ENCODE peak calls at places on chromosomes 11 and 22, in ten cellular contexts. R is tibial nerve, G is cardiac muscle cell, T is uterus, X is MM.1S, O is stomach, H is ovary, L is right cardiac atrium, Z is A549, A is right atrium auricular region. M is an unnamed sample.
A peak's percentile ranks its signal among the peaks of the same experiment; 100 is the strongest.

GRCh38 chr11:26958650-26959049 is 35.3 kb upstream of the FIBIN start:
- DNase-seq in R (no peak), G (no peak), T (no peak), X (peak; percentile 77), O (no peak), H (no peak), L (no peak), Z (no peak), A (no peak), M (no peak)

GRCh38 chr11:129639300-129639699 is 176.3 kb upstream of the TMEM45B start:
- DNase-seq in R (no peak), G (no peak), T (no peak), X (no peak), O (no peak), H (no peak), L (no peak), Z (peak; percentile 72), A (no peak), M (no peak)

GRCh38 chr11:33772300-33772699 is 2.0 kb downstream of the FBXO3 start:
- DNase-seq in R (no peak), G (no peak), T (no peak), X (no peak), O (no peak), H (no peak), L (no peak), Z (peak; percentile 25), A (no peak), M (no peak)

GRCh38 chr11:121711900-121712424 is 259.2 kb upstream of the SORL1-AS1 start:
- DNase-seq in R (no peak), G (no peak), T (peak; percentile 25), X (no peak), O (no peak), H (no peak), L (no peak), Z (no peak), A (no peak), M (no peak)

GRCh38 chr11:102345923-102346322 is 1.1 kb upstream of the BIRC2 start:
- DNase-seq in R (no peak), G (no peak), T (no peak), X (no peak), O (no peak), H (no peak), L (no peak), Z (peak; percentile 37), A (no peak), M (no peak)

GRCh38 chr22:48900626-48901025 is 927.0 kb downstream of the BRD1 start:
- DNase-seq in R (no peak), G (no peak), T (no peak), X (no peak), O (no peak), H (no peak), L (no peak), Z (no peak), A (no peak), M (no peak)

GRCh38 chr22:41681616-41682015 is 7.1 kb downstream of the SNU13 start:
- DNase-seq in R (no peak), G (no peak), T (no peak), X (no peak), O (no peak), H (no peak), L (no peak), Z (no peak), A (no peak), M (no peak)

GRCh38 chr11:81569999-81570398 is 1163.7 kb downstream of the FAM181B start:
- DNase-seq in R (no peak), G (no peak), T (no peak), X (no peak), O (no peak), H (no peak), L (no peak), Z (no peak), A (no peak), M (no peak)

GRCh38 chr11:72584293-72584921 is 89.8 kb downstream of the PDE2A start:
- DNase-seq in R (peak; percentile 27), G (peak; percentile 9), T (no peak), X (no peak), O (peak; percentile 48), H (no peak), L (peak; percentile 87), Z (no peak), A (peak; percentile 80), M (peak; percentile 66)

GRCh38 chr11:70078796-70079616 is 889 bp downstream of the ANO1 start:
- DNase-seq in R (no peak), G (no peak), T (no peak), X (no peak), O (no peak), H (no peak), L (no peak), Z (no peak), A (no peak), M (no peak)

GRCh38 chr22:50469377-50470305 is 5.2 kb downstream of the SBF1 start:
- DNase-seq in R (no peak), G (no peak), T (no peak), X (peak; percentile 93), O (peak; percentile 83), H (no peak), L (peak; percentile 85), Z (no peak), A (no peak), M (peak; percentile 99)
- H3K4me1 ChIP-seq in R (peaks cover 5% of the 10 kb centered on the region), G (no peaks in the 10 kb centered on the region), T (peaks cover 22% of the 10 kb centered on the region), X (peaks cover 48% of the 10 kb centered on the region), O (peaks cover 52% of the 10 kb centered on the region), H (peaks cover 27% of the 10 kb centered on the region), L (peaks cover 13% of the 10 kb centered on the region), Z (peaks cover 13% of the 10 kb centered on the region), A (peaks cover 61% of the 10 kb centered on the region), M (peaks cover 58% of the 10 kb centered on the region)

GRCh38 chr11:61127991-61128390 is 25.7 kb downstream of the CD5 start:
- DNase-seq in R (no peak), G (no peak), T (no peak), X (no peak), O (no peak), H (no peak), L (peak; percentile 10), Z (no peak), A (no peak), M (peak; percentile 13)

GRCh38 chr11:61131586-61131985 is 29.3 kb downstream of the CD5 start:
- DNase-seq in R (no peak), G (no peak), T (no peak), X (no peak), O (no peak), H (peak; percentile 17), L (peak; percentile 45), Z (no peak), A (no peak), M (no peak)

GRCh38 chr11:61131186-61131585 is 28.9 kb downstream of the CD5 start:
- DNase-seq in R (no peak), G (no peak), T (no peak), X (no peak), O (no peak), H (no peak), L (no peak), Z (no peak), A (no peak), M (no peak)

GRCh38 chr11:61129608-61130523 is 27.6 kb downstream of the CD5 start:
- DNase-seq in R (peak; percentile 73), G (peak; percentile 90), T (peak; percentile 90), X (peak; percentile 85), O (peak; percentile 94), H (peak; percentile 90), L (peak; percentile 94), Z (peak; percentile 91), A (peak; percentile 87), M (peak; percentile 87)

GRCh38 chr11:61128947-61129346 is 26.7 kb downstream of the CD5 start:
- DNase-seq in R (no peak), G (no peak), T (no peak), X (no peak), O (no peak), H (peak; percentile 18), L (peak; percentile 57), Z (no peak), A (no peak), M (no peak)
- H3K27ac ChIP-seq in R (no peak overlapping the region), G (no peak overlapping the region), T (peak overlapping the region; percentile 85), X (no peak overlapping the region), O (no peak overlapping the region), H (peak overlapping the region; percentile 73), L (no peak overlapping the region), Z (no peak overlapping the region), A (no peak overlapping the region), M (peak overlapping the region; percentile 19)

GRCh38 chr11:133967599-133968238 is 11.0 kb upstream of the IGSF9B start:
- DNase-seq in R (no peak), G (no peak), T (no peak), X (no peak), O (no peak), H (no peak), L (no peak), Z (no peak), A (no peak), M (no peak)
- H3K4me3 ChIP-seq in R (peak overlapping the region; percentile 14), G (no peak overlapping the region), T (no peak overlapping the region), X (no peak overlapping the region), O (no peak overlapping the region), H (no peak overlapping the region), L (no peak overlapping the region), Z (no peak overlapping the region), A (peak overlapping the region; percentile 6), M (peak overlapping the region; percentile 62)

GRCh38 chr11:47326198-47326597 is 26.3 kb downstream of the MYBPC3 start:
- DNase-seq in R (no peak), G (no peak), T (no peak), X (no peak), O (no peak), H (no peak), L (peak; percentile 56), Z (no peak), A (no peak), M (no peak)

GRCh38 chr11:47324520-47324919 is 28.0 kb downstream of the MYBPC3 start:
- DNase-seq in R (no peak), G (no peak), T (no peak), X (no peak), O (no peak), H (no peak), L (peak; percentile 42), Z (no peak), A (no peak), M (no peak)

GRCh38 chr11:47327025-47327424 is 25.5 kb downstream of the MYBPC3 start:
- DNase-seq in R (no peak), G (no peak), T (no peak), X (no peak), O (no peak), H (no peak), L (peak; percentile 66), Z (no peak), A (no peak), M (no peak)

GRCh38 chr11:47327949-47328348 is 24.6 kb downstream of the MYBPC3 start:
- DNase-seq in R (no peak), G (no peak), T (no peak), X (no peak), O (no peak), H (no peak), L (no peak), Z (no peak), A (no peak), M (no peak)

DNA sequence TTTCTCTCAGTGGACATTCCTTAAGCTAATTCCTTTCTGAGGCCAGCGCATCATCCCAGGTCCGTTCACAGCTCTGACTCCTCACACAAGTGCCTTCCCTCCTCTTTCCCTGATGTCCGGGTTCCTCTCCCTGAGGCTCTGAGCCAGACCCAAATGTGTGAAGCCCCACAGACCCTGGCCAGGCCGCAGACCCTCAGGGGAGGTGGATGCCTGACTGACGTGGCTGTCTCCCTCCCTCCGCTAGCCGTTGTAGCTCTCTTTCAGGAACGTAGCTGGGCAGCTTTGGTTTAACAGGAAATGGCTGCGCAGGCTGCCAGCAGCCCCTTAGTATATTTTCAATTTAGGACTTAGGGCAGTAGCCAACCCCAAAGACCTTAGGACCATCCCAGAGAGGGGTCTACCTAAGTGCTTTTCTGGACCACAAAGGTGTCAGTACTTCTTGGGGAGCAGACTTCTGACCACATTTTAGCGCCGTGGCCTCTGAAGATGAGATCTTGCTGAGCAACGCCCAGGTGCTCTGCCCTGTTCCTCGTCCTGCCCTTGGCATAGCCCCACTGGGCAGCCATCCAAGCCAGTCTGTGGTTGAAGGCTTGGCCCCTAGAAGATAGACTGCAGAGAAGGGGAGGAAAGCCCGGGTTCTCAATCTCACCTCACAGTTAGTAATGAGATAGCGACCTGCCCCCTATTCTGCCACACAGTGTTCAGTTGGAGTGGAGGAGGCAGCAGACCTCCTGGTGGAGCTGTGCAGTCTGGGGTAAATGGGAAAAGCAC is 27.0 kb downstream of the MYBPC3 start:
- DNase-seq in R (no peak), G (no peak), T (no peak), X (no peak), O (peak; percentile 78), H (no peak), L (peak; percentile 66), Z (no peak), A (no peak), M (no peak)
- H3K4me1 ChIP-seq in R (no peaks in the 10 kb centered on the region), G (no peaks in the 10 kb centered on the region), T (no peaks in the 10 kb centered on the region), X (no peaks in the 10 kb centered on the region), O (peaks cover 12% of the 10 kb centered on the region), H (no peaks in the 10 kb centered on the region), L (no peaks in the 10 kb centered on the region), Z (no peaks in the 10 kb centered on the region), A (peaks cover 28% of the 10 kb centered on the region), M (no peaks in the 10 kb centered on the region)

M was measured in CD4-positive, alpha-beta memory T cell.